ENCODE peak calls at places on chromosomes 2 and 18, in five cellular contexts. One of them, this sample, is unnamed.

GRCh38 chr2:60958800-60959199 is 58.7 kb upstream of the PEX13 start:
- DNase-seq in stimulated activated CD4-positive, alpha-beta T cell treated with anti-CD3 and anti-CD28 coated beads, TNF-alpha, amount 100 ng/mL, for 48 hours: no peak
- DNase-seq in mammary epithelial cell: peak
- DNase-seq in astrocyte of the spinal cord: peak
- DNase-seq in iris pigment epithelial cell: peak
- DNase-seq in this sample: peak

GRCh38 chr2:10909050-10909995 is 2.4 kb upstream of the KCNF1 start:
- DNase-seq in stimulated activated CD4-positive, alpha-beta T cell treated with anti-CD3 and anti-CD28 coated beads, TNF-alpha, amount 100 ng/mL, for 48 hours: peak
- DNase-seq in mammary epithelial cell: no peak
- DNase-seq in astrocyte of the spinal cord: no peak
- DNase-seq in iris pigment epithelial cell: no peak
- DNase-seq in this sample: peak

GRCh38 chr18:7021994-7022840 is 95.4 kb downstream of the LAMA1 start:
- DNase-seq in stimulated activated CD4-positive, alpha-beta T cell treated with anti-CD3 and anti-CD28 coated beads, TNF-alpha, amount 100 ng/mL, for 48 hours: no peak
- DNase-seq in mammary epithelial cell: peak
- DNase-seq in astrocyte of the spinal cord: peak
- DNase-seq in iris pigment epithelial cell: peak
- DNase-seq in this sample: peak

GRCh38 chr2:68200157-68200787 is 42.6 kb downstream of the PNO1 start:
- DNase-seq in stimulated activated CD4-positive, alpha-beta T cell treated with anti-CD3 and anti-CD28 coated beads, TNF-alpha, amount 100 ng/mL, for 48 hours: no peak
- DNase-seq in mammary epithelial cell: no peak
- DNase-seq in astrocyte of the spinal cord: no peak
- DNase-seq in iris pigment epithelial cell: no peak
- DNase-seq in this sample: no peak

GRCh38 chr2:167406558-167406957 is 518.3 kb downstream of the XIRP2 start:
- DNase-seq in stimulated activated CD4-positive, alpha-beta T cell treated with anti-CD3 and anti-CD28 coated beads, TNF-alpha, amount 100 ng/mL, for 48 hours: no peak
- DNase-seq in mammary epithelial cell: no peak
- DNase-seq in astrocyte of the spinal cord: peak
- DNase-seq in iris pigment epithelial cell: peak
- DNase-seq in this sample: no peak

GRCh38 chr2:150859162-150859561 is 371.7 kb upstream of the RND3 start:
- DNase-seq in stimulated activated CD4-positive, alpha-beta T cell treated with anti-CD3 and anti-CD28 coated beads, TNF-alpha, amount 100 ng/mL, for 48 hours: no peak
- DNase-seq in mammary epithelial cell: peak
- DNase-seq in astrocyte of the spinal cord: no peak
- DNase-seq in iris pigment epithelial cell: no peak
- DNase-seq in this sample: peak

GRCh38 chr2:105712166-105712915 is 32.4 kb upstream of the NCK2 start:
- DNase-seq in stimulated activated CD4-positive, alpha-beta T cell treated with anti-CD3 and anti-CD28 coated beads, TNF-alpha, amount 100 ng/mL, for 48 hours: no peak
- DNase-seq in mammary epithelial cell: peak
- DNase-seq in astrocyte of the spinal cord: peak
- DNase-seq in iris pigment epithelial cell: no peak
- DNase-seq in this sample: peak

GRCh38 chr2:196168181-196168580 is 3.2 kb downstream of the STK17B start:
- DNase-seq in stimulated activated CD4-positive, alpha-beta T cell treated with anti-CD3 and anti-CD28 coated beads, TNF-alpha, amount 100 ng/mL, for 48 hours: no peak
- DNase-seq in mammary epithelial cell: peak
- DNase-seq in astrocyte of the spinal cord: peak
- DNase-seq in iris pigment epithelial cell: peak
- DNase-seq in this sample: peak

GRCh38 chr2:37590119-37590571 is 81.3 kb downstream of the CDC42EP3 start:
- DNase-seq in stimulated activated CD4-positive, alpha-beta T cell treated with anti-CD3 and anti-CD28 coated beads, TNF-alpha, amount 100 ng/mL, for 48 hours: no peak
- DNase-seq in mammary epithelial cell: peak
- DNase-seq in astrocyte of the spinal cord: peak
- DNase-seq in iris pigment epithelial cell: peak
- DNase-seq in this sample: peak

GRCh38 chr2:63189026-63189425 is 138.4 kb downstream of the OTX1 start:
- DNase-seq in stimulated activated CD4-positive, alpha-beta T cell treated with anti-CD3 and anti-CD28 coated beads, TNF-alpha, amount 100 ng/mL, for 48 hours: no peak
- DNase-seq in mammary epithelial cell: peak
- DNase-seq in astrocyte of the spinal cord: peak
- DNase-seq in iris pigment epithelial cell: peak
- DNase-seq in this sample: peak